ENCODE peak calls at places on chromosomes 7 and 10, in ten cellular contexts. V is CD8-positive, alpha-beta T cell; N is Right ventricle myocardium superior; H is left lung; R is pulmonary artery endothelial cell; A is EL; M is stimulated activated CD4-positive, alpha-beta T cell treated with anti-CD3 and anti-CD28 coated beads, Interleukin-1b, Interleukin-23, amount 100 ng/mL, for 24 hours; J is neural crest cell; Q is posterior cingulate gyrus; P is activated naive CD8-positive, alpha-beta T cell treated with anti-CD3 and anti-CD28 coated beads, Interleukin-2, amount 50 U/mL, for 16 hours. G is an unnamed sample.

GRCh38 chr7:105229641-105230040 is 159.1 kb downstream of the SRPK2 start:
- DNase-seq in V (no peak), R (no peak), Q (no peak), H (no peak), P (no peak), M (no peak), A (no peak), N (no peak), J (no peak), G (no peak)

GRCh38 chr10:70479161-70479531 is 579 bp downstream of the PALD1 start:
- DNase-seq in A (no peak), H (no peak), Q (no peak), N (no peak), J (no peak), R (no peak), V (no peak), M (no peak), P (no peak), G (no peak)

GRCh38 chr7:2715341-2716231 is 27.6 kb downstream of the AMZ1 start:
- DNase-seq in P (peak; percentile 27), A (no peak), R (no peak), J (no peak), Q (no peak), N (no peak), V (peak; percentile 58), H (no peak), M (no peak), G (peak; percentile 51)

GRCh38 chr7:27303021-27303420 is 60.4 kb downstream of the EVX1 start:
- DNase-seq in P (no peak), H (no peak), Q (no peak), J (no peak), A (no peak), V (no peak), R (no peak), M (no peak), N (no peak), G (no peak)

GRCh38 chr7:131095346-131095745 is 232.3 kb upstream of the MKLN1 start:
- DNase-seq in P (no peak), J (no peak), A (no peak), M (no peak), R (no peak), Q (no peak), H (no peak), N (no peak), V (no peak), G (no peak)

GRCh38 chr10:14173391-14173705 is 157.4 kb downstream of the FRMD4A start:
- DNase-seq in R (no peak), J (no peak), M (no peak), V (no peak), Q (no peak), N (no peak), A (no peak), P (no peak), H (no peak), G (no peak)

GRCh38 chr10:59175538-59176240 is 754 bp upstream of the PHYHIPL start:
- DNase-seq in H (no peak), N (no peak), P (no peak), V (no peak), Q (peak; percentile 33), J (no peak), A (no peak), M (no peak), R (no peak), G (peak; percentile 74)

GRCh38 chr10:114375082-114375481 is 29.2 kb downstream of the AFAP1L2 start:
- DNase-seq in P (no peak), N (no peak), H (no peak), J (no peak), A (no peak), Q (no peak), M (no peak), V (no peak), R (peak; percentile 68), G (no peak)

GRCh38 chr7:12706900-12707536 is 19.6 kb downstream of the ARL4A start:
- DNase-seq in P (no peak), M (no peak), J (no peak), A (peak; percentile 43), Q (no peak), H (no peak), V (no peak), R (no peak), N (no peak), G (no peak)

GRCh38 chr7:25244193-25244592 is 15.9 kb upstream of the NPVF start:
- DNase-seq in V (no peak), R (no peak), N (no peak), J (no peak), A (no peak), M (no peak), P (no peak), Q (no peak), H (no peak), G (no peak)

GRCh38 chr7:43307522-43307921 is 195.1 kb downstream of the HECW1 start:
- DNase-seq in M (no peak), A (no peak), V (no peak), Q (no peak), H (no peak), N (no peak), J (no peak), P (no peak), R (no peak), G (no peak)

GRCh38 chr7:115110523-115110922 is 188.6 kb downstream of the MDFIC start:
- DNase-seq in H (no peak), N (no peak), M (no peak), A (no peak), Q (no peak), V (no peak), P (no peak), J (no peak), R (no peak), G (no peak)

GRCh38 chr7:130189281-130189782 is 15.9 kb downstream of the TMEM209 start:
- DNase-seq in N (no peak), P (no peak), J (no peak), R (no peak), H (no peak), A (peak; percentile 60), Q (no peak), V (no peak), M (no peak), G (no peak)

GRCh38 chr7:101933685-101934084 is 116.3 kb downstream of the CUX1 start:
- DNase-seq in N (no peak), R (no peak), M (no peak), V (no peak), Q (no peak), A (no peak), P (no peak), J (no peak), H (no peak), G (no peak)

GRCh38 chr10:43045246-43045621 is 31.6 kb upstream of the RET start:
- DNase-seq in M (no peak), Q (no peak), R (no peak), P (no peak), V (no peak), J (no peak), H (peak; percentile 22), N (no peak), A (no peak), G (no peak)

GRCh38 chr7:70726951-70727378 is 405.0 kb upstream of the GALNT17 start:
- DNase-seq in R (no peak), Q (no peak), M (no peak), N (no peak), A (no peak), H (no peak), P (no peak), V (no peak), J (no peak), G (no peak)

GRCh38 chr10:19302117-19302516 is 253.5 kb downstream of the MALRD1 start:
- DNase-seq in R (no peak), N (no peak), M (no peak), V (no peak), H (no peak), Q (no peak), P (no peak), J (no peak), A (no peak), G (no peak)

GRCh38 chr7:111765936-111766643 is 203.8 kb upstream of the IMMP2L start:
- DNase-seq in A (no peak), P (no peak), V (no peak), R (no peak), H (no peak), N (no peak), M (no peak), Q (no peak), J (no peak), G (no peak)

GRCh38 chr10:78650122-78650521 is 418.6 kb upstream of the ZMIZ1 start:
- DNase-seq in H (no peak), V (no peak), P (no peak), M (no peak), N (no peak), A (no peak), R (no peak), J (no peak), Q (no peak), G (no peak)

GRCh38 chr7:102914585-102914984 is 1.8 kb downstream of the LRRC17 start:
- DNase-seq in R (no peak), A (no peak), N (peak; percentile 73), Q (no peak), P (no peak), M (no peak), V (no peak), J (peak; percentile 3), H (peak; percentile 50), G (no peak)

GRCh38 chr7:6730343-6730633 is 23.5 kb upstream of the ZNF12 start:
- DNase-seq in V (no peak), H (no peak), R (no peak), J (no peak), M (no peak), Q (no peak), P (no peak), N (no peak), A (no peak), G (no peak)

GRCh38 chr7:151387161-151388006 is 22.5 kb downstream of the WDR86 start:
- DNase-seq in J (no peak), A (no peak), V (no peak), R (no peak), Q (no peak), H (no peak), P (no peak), M (no peak), N (no peak), G (no peak)

GRCh38 chr7:95845007-95845406 is 72.7 kb downstream of the DYNC1I1 start:
- DNase-seq in R (no peak), P (no peak), A (no peak), M (no peak), H (no peak), N (no peak), J (no peak), Q (no peak), V (no peak), G (no peak)

GRCh38 chr10:80070068-80070467 is 8.4 kb upstream of the TMEM254 start:
- DNase-seq in H (no peak), J (no peak), M (no peak), P (no peak), R (no peak), V (no peak), N (no peak), A (no peak), Q (peak; percentile 81), G (no peak)

GRCh38 chr7:129845972-129846327 is 106.8 kb downstream of the UBE2H start:
- DNase-seq in M (no peak), R (no peak), N (no peak), H (no peak), J (no peak), A (peak; percentile 77), P (no peak), V (no peak), Q (no peak), G (no peak)

GRCh38 chr10:112789248-112789647 is 160.8 kb upstream of the TCF7L2 start:
- DNase-seq in A (no peak), P (no peak), H (no peak), M (no peak), J (no peak), Q (no peak), R (no peak), N (no peak), V (no peak), G (no peak)

GRCh38 chr7:94450044-94450697 is 55.5 kb downstream of the COL1A2 start:
- DNase-seq in P (no peak), N (no peak), A (no peak), Q (no peak), R (no peak), M (no peak), H (no peak), J (no peak), V (no peak), G (no peak)

GRCh38 chr10:841535-841934 is 90.0 kb downstream of the LARP4B start:
- DNase-seq in Q (no peak), J (no peak), A (no peak), H (no peak), R (no peak), P (no peak), M (no peak), V (no peak), N (no peak), G (no peak)